ENCODE peak calls at places on chromosomes 16 and 17, in four cellular contexts. One of them, this sample, is unnamed.

GRCh38 chr17:2947588-2947950 is 115.8 kb downstream of the OR1D5 start:
- DNase-seq in Peyer's patch: no peak
- DNase-seq in heart left ventricle: no peak
- DNase-seq in sigmoid colon: no peak
- DNase-seq in this sample: no peak

GRCh38 chr16:89607937-89608740 is 5.3 kb upstream of the DPEP1 start:
- DNase-seq in Peyer's patch: peak; percentile 85
- DNase-seq in heart left ventricle: no peak
- DNase-seq in sigmoid colon: no peak
- DNase-seq in this sample: no peak

GRCh38 chr16:10441726-10442125 is 55.9 kb downstream of the ATF7IP2 start:
- DNase-seq in Peyer's patch: no peak
- DNase-seq in heart left ventricle: no peak
- DNase-seq in sigmoid colon: no peak
- DNase-seq in this sample: no peak

GRCh38 chr17:3956983-3957382 is 7.3 kb downstream of the ATP2A3 start:
- DNase-seq in Peyer's patch: no peak
- DNase-seq in heart left ventricle: no peak
- DNase-seq in sigmoid colon: no peak
- DNase-seq in this sample: no peak

GRCh38 chr17:42561908-42562844 is at the start of gene COASY:
- DNase-seq in Peyer's patch: peak; percentile 98
- DNase-seq in heart left ventricle: peak; percentile 97
- DNase-seq in sigmoid colon: peak; percentile 99
- DNase-seq in this sample: peak; percentile 97

GRCh38 chr17:76904116-76904515 is 35.9 kb downstream of the MGAT5B start:
- DNase-seq in Peyer's patch: no peak
- DNase-seq in heart left ventricle: no peak
- DNase-seq in sigmoid colon: no peak
- DNase-seq in this sample: no peak

GRCh38 chr16:85717393-85718152 is 28.8 kb upstream of the GINS2 start:
- DNase-seq in Peyer's patch: peak; percentile 86
- DNase-seq in heart left ventricle: peak; percentile 61
- DNase-seq in sigmoid colon: peak; percentile 85
- DNase-seq in this sample: peak; percentile 77

GRCh38 chr17:37815516-37815915 is 70.7 kb upstream of the HNF1B start:
- DNase-seq in Peyer's patch: no peak
- DNase-seq in heart left ventricle: no peak
- DNase-seq in sigmoid colon: no peak
- DNase-seq in this sample: peak; percentile 45

GRCh38 chr16:26729917-26730541 is 336.7 kb upstream of the C16orf82 start:
- DNase-seq in Peyer's patch: no peak
- DNase-seq in heart left ventricle: no peak
- DNase-seq in sigmoid colon: no peak
- DNase-seq in this sample: no peak

GRCh38 chr17:29585080-29585751 is 4.2 kb downstream of the GIT1 start:
- DNase-seq in Peyer's patch: peak; percentile 54
- DNase-seq in heart left ventricle: peak; percentile 69
- DNase-seq in sigmoid colon: no peak
- DNase-seq in this sample: no peak

GRCh38 chr16:71358464-71359031 is at the start of gene CALB2:
- DNase-seq in Peyer's patch: peak; percentile 80
- DNase-seq in heart left ventricle: peak; percentile 51
- DNase-seq in sigmoid colon: peak; percentile 77
- DNase-seq in this sample: peak; percentile 66

GRCh38 chr17:79400989-79401703 is 209.7 kb downstream of the RBFOX3 start:
- DNase-seq in Peyer's patch: peak; percentile 84
- DNase-seq in heart left ventricle: peak; percentile 57
- DNase-seq in sigmoid colon: peak; percentile 83
- DNase-seq in this sample: peak; percentile 53

GRCh38 chr17:56548661-56549060 is 44.8 kb upstream of the NOG start:
- DNase-seq in Peyer's patch: no peak
- DNase-seq in heart left ventricle: no peak
- DNase-seq in sigmoid colon: no peak
- DNase-seq in this sample: no peak

GRCh38 chr17:79483842-79484241 is 127.0 kb downstream of the RBFOX3 start:
- DNase-seq in Peyer's patch: no peak
- DNase-seq in heart left ventricle: no peak
- DNase-seq in sigmoid colon: no peak
- DNase-seq in this sample: no peak

GRCh38 chr17:40344321-40345160 is 20.0 kb downstream of the GJD3 start:
- DNase-seq in Peyer's patch: no peak
- DNase-seq in heart left ventricle: no peak
- DNase-seq in sigmoid colon: no peak
- DNase-seq in this sample: no peak

GRCh38 chr17:6843241-6843890 is 11.8 kb upstream of the TEKT1 start:
- DNase-seq in Peyer's patch: no peak
- DNase-seq in heart left ventricle: no peak
- DNase-seq in sigmoid colon: no peak
- DNase-seq in this sample: peak; percentile 63

GRCh38 chr17:7295230-7296180 is 1.1 kb upstream of the YBX2 start:
- DNase-seq in Peyer's patch: no peak
- DNase-seq in heart left ventricle: no peak
- DNase-seq in sigmoid colon: no peak
- DNase-seq in this sample: no peak

GRCh38 chr16:66378739-66379570 is 12.5 kb downstream of the CDH5 start:
- DNase-seq in Peyer's patch: no peak
- DNase-seq in heart left ventricle: no peak
- DNase-seq in sigmoid colon: no peak
- DNase-seq in this sample: no peak

GRCh38 chr17:42484304-42484703 is 25.6 kb downstream of the ATP6V0A1 start:
- DNase-seq in Peyer's patch: peak; percentile 77
- DNase-seq in heart left ventricle: no peak
- DNase-seq in sigmoid colon: no peak
- DNase-seq in this sample: no peak

GRCh38 chr16:81542609-81543570 is 98.3 kb downstream of the CMIP start:
- DNase-seq in Peyer's patch: no peak
- DNase-seq in heart left ventricle: no peak
- DNase-seq in sigmoid colon: no peak
- DNase-seq in this sample: peak; percentile 91

GRCh38 chr16:4316103-4316731 is 350 bp downstream of the GLIS2 start:
- DNase-seq in Peyer's patch: no peak
- DNase-seq in heart left ventricle: no peak
- DNase-seq in sigmoid colon: peak; percentile 59
- DNase-seq in this sample: peak; percentile 54

GRCh38 chr16:26672206-26672605 is 394.5 kb upstream of the C16orf82 start:
- DNase-seq in Peyer's patch: no peak
- DNase-seq in heart left ventricle: no peak
- DNase-seq in sigmoid colon: no peak
- DNase-seq in this sample: no peak

GRCh38 chr17:70076189-70076588 is 1.2 kb downstream of the KCNJ16 start:
- DNase-seq in Peyer's patch: no peak
- DNase-seq in heart left ventricle: no peak
- DNase-seq in sigmoid colon: no peak
- DNase-seq in this sample: no peak

GRCh38 chr16:65314246-65315003 is 192.6 kb upstream of the CDH11 start:
- DNase-seq in Peyer's patch: no peak
- DNase-seq in heart left ventricle: no peak
- DNase-seq in sigmoid colon: no peak
- DNase-seq in this sample: no peak

GRCh38 chr17:73658821-73659220 is 14.6 kb upstream of the SDK2 start:
- DNase-seq in Peyer's patch: no peak
- DNase-seq in heart left ventricle: no peak
- DNase-seq in sigmoid colon: no peak
- DNase-seq in this sample: no peak

GRCh38 chr16:79288046-79288445 is 312.5 kb downstream of the MAF start:
- DNase-seq in Peyer's patch: no peak
- DNase-seq in heart left ventricle: no peak
- DNase-seq in sigmoid colon: no peak
- DNase-seq in this sample: no peak

GRCh38 chr16:50611332-50611934 is 63.2 kb downstream of the NKD1 start:
- DNase-seq in Peyer's patch: no peak
- DNase-seq in heart left ventricle: no peak
- DNase-seq in sigmoid colon: no peak
- DNase-seq in this sample: peak; percentile 89

GRCh38 chr17:41534899-41535546 is 6.9 kb upstream of the KRT19 start:
- DNase-seq in Peyer's patch: no peak
- DNase-seq in heart left ventricle: no peak
- DNase-seq in sigmoid colon: no peak
- DNase-seq in this sample: peak; percentile 11

GRCh38 chr16:85234310-85235235 is 122.3 kb upstream of the CIBAR2 start:
- DNase-seq in Peyer's patch: peak; percentile 63
- DNase-seq in heart left ventricle: peak; percentile 76
- DNase-seq in sigmoid colon: peak; percentile 85
- DNase-seq in this sample: no peak

GRCh38 chr17:71071837-71072236 is 902.5 kb downstream of the KCNJ2 start:
- DNase-seq in Peyer's patch: no peak
- DNase-seq in heart left ventricle: no peak
- DNase-seq in sigmoid colon: no peak
- DNase-seq in this sample: peak; percentile 74

GRCh38 chr16:66036162-66036561 is 330.3 kb upstream of the CDH5 start:
- DNase-seq in Peyer's patch: peak; percentile 1
- DNase-seq in heart left ventricle: peak; percentile 31
- DNase-seq in sigmoid colon: no peak
- DNase-seq in this sample: no peak

GRCh38 chr16:21666772-21667171 is 3.0 kb downstream of the OTOA start:
- DNase-seq in Peyer's patch: no peak
- DNase-seq in heart left ventricle: no peak
- DNase-seq in sigmoid colon: no peak
- DNase-seq in this sample: no peak

GRCh38 chr16:25893332-25893731 is 201.6 kb downstream of the HS3ST4 start:
- DNase-seq in Peyer's patch: no peak
- DNase-seq in heart left ventricle: no peak
- DNase-seq in sigmoid colon: no peak
- DNase-seq in this sample: peak; percentile 3

GRCh38 chr17:879546-879945 is 97.4 kb downstream of the MRM3 start:
- DNase-seq in Peyer's patch: peak; percentile 81
- DNase-seq in heart left ventricle: peak; percentile 84
- DNase-seq in sigmoid colon: peak; percentile 86
- DNase-seq in this sample: peak; percentile 65

GRCh38 chr16:21634216-21634615 is 18.2 kb downstream of the IGSF6 start:
- DNase-seq in Peyer's patch: no peak
- DNase-seq in heart left ventricle: no peak
- DNase-seq in sigmoid colon: no peak
- DNase-seq in this sample: no peak

GRCh38 chr17:58321571-58322525 is 6.7 kb downstream of the TSPOAP1 start:
- DNase-seq in Peyer's patch: no peak
- DNase-seq in heart left ventricle: no peak
- DNase-seq in sigmoid colon: no peak
- DNase-seq in this sample: no peak

GRCh38 chr17:58324409-58325288 is 3.9 kb downstream of the TSPOAP1 start:
- DNase-seq in Peyer's patch: no peak
- DNase-seq in heart left ventricle: no peak
- DNase-seq in sigmoid colon: no peak
- DNase-seq in this sample: no peak

GRCh38 chr17:58323420-58324408 is 4.9 kb downstream of the TSPOAP1 start:
- DNase-seq in Peyer's patch: no peak
- DNase-seq in heart left ventricle: no peak
- DNase-seq in sigmoid colon: no peak
- DNase-seq in this sample: no peak

GRCh38 chr17:58320570-58321323 is 7.8 kb downstream of the TSPOAP1 start:
- DNase-seq in Peyer's patch: no peak
- DNase-seq in heart left ventricle: no peak
- DNase-seq in sigmoid colon: peak; percentile 27
- DNase-seq in this sample: no peak

DNA sequence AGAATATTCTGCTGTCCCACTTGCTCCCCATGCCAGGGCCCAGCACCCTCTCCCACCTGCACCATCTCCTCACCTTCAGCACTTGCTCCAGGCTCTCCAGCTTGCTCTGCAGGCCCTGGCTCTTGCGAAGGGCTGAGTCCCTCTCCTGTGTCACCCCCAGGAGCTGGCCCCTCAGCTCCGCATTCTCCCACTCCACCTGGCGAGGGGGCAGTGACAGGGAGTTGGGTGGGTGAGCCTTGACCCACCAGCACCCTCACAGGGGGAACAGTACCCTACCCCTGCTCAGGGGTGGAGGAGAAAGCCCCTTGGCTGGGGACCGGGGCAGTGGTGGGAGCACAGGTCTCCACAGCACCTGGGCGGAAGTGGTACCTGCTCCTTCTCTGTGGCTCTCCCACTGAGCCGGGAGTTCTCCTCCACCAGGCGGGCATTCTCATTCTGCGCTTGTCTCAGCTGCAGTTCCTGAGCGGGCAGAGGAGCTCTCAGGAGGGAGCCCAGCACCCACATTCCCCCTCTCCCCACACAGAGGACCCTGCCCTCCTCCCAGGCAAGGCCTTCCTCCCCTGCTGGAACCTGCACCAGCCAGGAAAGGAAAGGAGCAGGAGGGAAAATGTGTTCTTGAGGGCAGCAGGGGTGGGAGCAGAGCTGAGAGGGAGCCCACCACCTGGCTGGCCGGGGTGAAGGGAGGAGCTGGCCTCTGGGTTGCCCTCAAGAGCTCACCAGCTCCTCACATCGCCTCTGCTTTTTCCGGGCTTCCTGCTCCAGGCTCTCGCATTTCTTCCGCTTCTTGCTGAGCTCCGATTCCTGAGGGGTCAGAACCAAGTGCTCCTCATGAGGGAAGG is 5.8 kb downstream of the TSPOAP1 start:
- DNase-seq in Peyer's patch: no peak
- DNase-seq in heart left ventricle: no peak
- DNase-seq in sigmoid colon: no peak
- DNase-seq in this sample: no peak
- TF ChIP-seq POLR2A in Peyer's patch: no peak
- TF ChIP-seq POLR2A in heart left ventricle: no peak
- TF ChIP-seq POLR2A in sigmoid colon: no peak
- TF ChIP-seq POLR2A in this sample: peak; percentile 3

GRCh38 chr17:82984751-82985435 is 94.5 kb upstream of the METRNL start:
- DNase-seq in Peyer's patch: no peak
- DNase-seq in heart left ventricle: no peak
- DNase-seq in sigmoid colon: no peak
- DNase-seq in this sample: no peak
- TF ChIP-seq CTCF in Peyer's patch: no peak
- TF ChIP-seq CTCF in heart left ventricle: no peak
- TF ChIP-seq CTCF in sigmoid colon: no peak
- TF ChIP-seq CTCF in this sample: no peak

GRCh38 chr17:65601881-65602280 is 40.4 kb upstream of the AXIN2 start:
- DNase-seq in Peyer's patch: no peak
- DNase-seq in heart left ventricle: no peak
- DNase-seq in sigmoid colon: no peak
- DNase-seq in this sample: no peak
- H3K4me3 ChIP-seq in Peyer's patch: no peak overlapping the region
- H3K4me3 ChIP-seq in heart left ventricle: no peak overlapping the region
- H3K4me3 ChIP-seq in sigmoid colon: no peak overlapping the region
- H3K4me3 ChIP-seq in this sample: no peak overlapping the region

DNA sequence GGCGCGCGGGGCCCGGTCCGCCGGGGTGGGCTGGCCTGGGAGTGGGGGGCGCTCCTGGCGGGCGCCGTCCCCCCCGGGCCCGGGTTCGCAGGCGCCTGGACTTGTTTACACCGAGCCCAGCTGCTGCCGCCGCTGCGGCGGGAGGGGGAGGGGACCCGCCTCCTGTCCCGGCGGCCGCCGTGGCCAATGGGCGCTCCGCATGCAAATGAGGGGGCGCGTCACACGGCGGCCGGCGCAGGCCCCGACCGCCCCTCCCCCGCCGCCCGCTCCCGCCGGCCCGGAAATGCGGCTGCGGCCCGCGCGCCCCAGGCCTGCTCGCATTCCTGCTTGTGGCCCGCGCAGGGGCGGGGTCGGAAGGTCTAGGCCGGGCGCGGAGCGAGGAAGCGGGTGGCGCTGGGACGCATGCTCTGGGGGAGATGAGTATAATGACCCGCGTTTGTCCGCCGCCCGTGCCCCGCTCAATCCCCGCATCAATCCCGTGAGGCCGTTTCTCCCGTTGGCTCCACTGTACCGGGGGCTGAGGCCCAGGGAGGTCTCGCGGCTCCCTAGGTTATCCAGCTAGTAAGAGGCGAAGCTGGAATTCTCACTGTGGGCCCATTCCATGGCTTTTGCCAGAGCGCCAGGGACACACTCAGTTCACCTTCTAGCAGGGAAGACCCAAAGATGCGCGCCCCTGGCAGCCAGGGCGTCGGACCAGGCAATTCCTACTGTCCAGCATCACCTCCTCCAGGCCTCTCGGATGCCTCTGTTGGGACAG is at the start of gene YPEL3:
- DNase-seq in Peyer's patch: peak; percentile 97
- DNase-seq in heart left ventricle: peak; percentile 95
- DNase-seq in sigmoid colon: peak; percentile 98
- DNase-seq in this sample: peak; percentile 76
- TF ChIP-seq POLR2A in Peyer's patch: peak; percentile 9
- TF ChIP-seq POLR2A in heart left ventricle: peak; percentile 71
- TF ChIP-seq POLR2A in sigmoid colon: peak; percentile 21
- TF ChIP-seq POLR2A in this sample: no peak

This sample was measured in NB4.